ENCODE peak calls at places on chromosome 20, in ten cellular contexts. E is HepG2, V is HL-60, L is H1, C is GM12878, R is sigmoid colon, U is transverse colon, X is GM23338, F is K562, O is SK-N-SH. K is an unnamed sample. For H3K27me3, the result is how much of the 10 kb centered on the place peaks cover.

GRCh38 chr20:49813305-49813974 is 812 bp downstream of the SLC9A8 start:
- DNase-seq in E (no peak), V (no peak), L (no peak), C (no peak), R (no peak), U (no peak), X (no peak), F (no peak), O (no peak), K (no peak)

GRCh38 chr20:39800548-39800947 is 838.4 kb downstream of the DHX35 start:
- DNase-seq in E (no peak), V (no peak), L (no peak), C (peak), R (peak), U (no peak), X (no peak), F (no peak), O (no peak), K (no peak)

GRCh38 chr20:45892049-45892816 is 1.1 kb downstream of the CTSA start:
- DNase-seq in E (peak), V (no peak), L (no peak), C (no peak), R (peak), U (peak), X (peak), F (peak), O (peak), K (no peak)

GRCh38 chr20:49804364-49804763 is 8.3 kb upstream of the SLC9A8 start:
- DNase-seq in E (no peak), V (no peak), L (no peak), C (no peak), R (no peak), U (no peak), X (no peak), F (no peak), O (no peak), K (no peak)

GRCh38 chr20:35820715-35821114 is 48.9 kb downstream of the PHF20 start:
- DNase-seq in E (no peak), V (no peak), L (no peak), C (no peak), R (no peak), U (no peak), X (no peak), F (no peak), O (no peak), K (no peak)

GRCh38 chr20:50625986-50626677 is 65.2 kb downstream of the RIPOR3 start:
- DNase-seq in E (peak), V (peak), L (no peak), C (no peak), R (peak), U (peak), X (peak), F (peak), O (peak), K (no peak)

GRCh38 chr20:55415567-55416142 is 589.7 kb downstream of the CBLN4 start:
- DNase-seq in E (peak), V (no peak), L (no peak), C (no peak), R (no peak), U (no peak), X (peak), F (no peak), O (peak), K (no peak)

GRCh38 chr20:51889466-51889865 is 87.1 kb upstream of the SALL4 start:
- DNase-seq in E (no peak), V (no peak), L (no peak), C (no peak), R (no peak), U (no peak), X (peak), F (no peak), O (no peak), K (no peak)

GRCh38 chr20:35257175-35257909 is 20.6 kb downstream of the MMP24OS start:
- DNase-seq in E (no peak), V (no peak), L (no peak), C (no peak), R (no peak), U (no peak), X (no peak), F (no peak), O (no peak), K (no peak)

DNA sequence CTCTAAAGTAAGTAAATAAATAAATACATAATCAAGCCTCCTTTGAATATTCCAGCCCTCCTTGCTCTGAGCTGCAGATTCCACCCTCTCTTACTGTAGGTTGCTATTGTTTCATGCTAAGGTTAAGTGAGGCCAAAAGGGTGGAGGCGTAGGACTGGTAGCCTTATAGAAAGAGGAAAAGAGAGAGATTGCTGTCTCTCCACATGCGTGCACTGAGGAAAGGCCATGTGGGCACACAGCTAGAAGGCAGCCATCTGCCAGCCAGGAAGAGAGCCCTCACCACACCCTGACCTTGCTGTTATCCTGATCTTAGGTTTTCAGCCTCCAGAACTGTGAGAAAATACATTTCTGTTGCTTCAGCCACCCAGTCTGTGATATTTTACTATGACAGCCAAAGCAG is 87.4 kb upstream of the SHLD1 start:
- DNase-seq in E (no peak), V (no peak), L (no peak), C (no peak), R (no peak), U (no peak), X (no peak), F (no peak), O (no peak), K (no peak)
- TF ChIP-seq POLR2AphosphoS5 in E (no peak), V (no peak), L (no peak), C (no peak), R (no peak), U (no peak), X (no peak), F (no peak), O (no peak), K (no peak)

GRCh38 chr20:17834804-17835203 is 133.8 kb downstream of the SNX5 start:
- DNase-seq in E (no peak), V (no peak), L (no peak), C (no peak), R (no peak), U (no peak), X (no peak), F (no peak), O (no peak), K (no peak)

GRCh38 chr20:17833036-17833674 is 133.4 kb downstream of the BANF2 start:
- DNase-seq in E (no peak), V (no peak), L (no peak), C (no peak), R (peak), U (no peak), X (no peak), F (no peak), O (no peak), K (no peak)

GRCh38 chr20:17837179-17837578 is 131.4 kb downstream of the SNX5 start:
- DNase-seq in E (no peak), V (no peak), L (no peak), C (no peak), R (no peak), U (no peak), X (no peak), F (no peak), O (no peak), K (no peak)

GRCh38 chr20:17835240-17835940 is 133.2 kb downstream of the SNX5 start:
- DNase-seq in E (no peak), V (no peak), L (no peak), C (no peak), R (peak), U (peak), X (no peak), F (no peak), O (no peak), K (peak)

DNA sequence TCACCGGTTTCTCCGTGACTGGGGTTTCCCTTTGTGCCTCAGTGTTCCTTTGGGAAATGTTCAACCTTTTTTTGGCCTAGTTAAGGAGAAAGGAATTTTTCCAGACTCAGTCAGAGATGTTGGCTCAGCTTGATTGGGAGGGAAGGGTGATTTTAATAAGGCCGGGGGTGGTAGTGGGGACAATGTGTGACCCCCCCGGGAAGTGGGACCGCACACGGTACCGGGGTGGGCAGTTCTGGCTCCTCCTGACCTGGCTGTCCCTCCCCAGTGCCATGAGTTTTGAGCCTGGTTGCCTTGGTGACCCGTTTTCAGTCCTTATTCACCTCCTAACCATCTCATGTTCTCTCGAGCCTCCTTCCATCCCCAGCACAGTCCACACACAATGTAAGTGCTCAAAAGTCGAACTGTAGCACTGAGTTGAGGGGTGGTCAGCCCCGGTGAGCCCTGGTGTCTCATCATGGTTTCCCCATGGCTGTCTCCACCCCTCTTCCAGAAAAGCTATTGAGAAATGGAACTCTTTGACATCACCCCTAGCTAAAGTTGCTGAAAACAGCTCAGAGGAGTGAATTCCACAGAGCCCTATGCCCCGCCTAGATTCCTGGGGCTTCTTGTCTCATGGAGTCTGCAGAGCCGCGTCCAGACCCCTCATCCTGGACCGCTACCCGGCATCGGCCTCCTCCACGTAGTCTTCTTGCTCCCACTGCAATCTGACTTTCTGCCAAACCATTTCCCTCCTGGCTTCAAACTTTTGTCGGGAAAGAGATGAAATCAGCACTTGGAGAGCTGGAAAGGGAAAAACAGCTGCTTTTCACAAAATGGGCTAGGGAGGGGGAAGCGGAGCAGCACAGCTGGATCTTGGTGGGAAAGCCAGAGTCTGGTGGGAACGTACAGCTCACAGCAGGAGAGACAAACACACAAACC is 132.4 kb downstream of the SNX5 start:
- DNase-seq in E (no peak), V (no peak), L (no peak), C (no peak), R (peak), U (peak), X (no peak), F (no peak), O (no peak), K (peak)
- H3K4me3 ChIP-seq in E (no peak), V (no peak), L (no peak), C (no peak), R (no peak), U (no peak), X (no peak), F (no peak), O (no peak), K (no peak)

GRCh38 chr20:63372971-63373885 is 12.1 kb upstream of the CHRNA4 start:
- DNase-seq in E (no peak), V (no peak), L (no peak), C (no peak), R (no peak), U (no peak), X (no peak), F (no peak), O (no peak), K (no peak)
- H3K27me3 ChIP-seq in E (under half), V (under half), L (under half), C (under half), R (half or more), U (half or more), X (under half), F (under half), O (under half), K (half or more)

DNA sequence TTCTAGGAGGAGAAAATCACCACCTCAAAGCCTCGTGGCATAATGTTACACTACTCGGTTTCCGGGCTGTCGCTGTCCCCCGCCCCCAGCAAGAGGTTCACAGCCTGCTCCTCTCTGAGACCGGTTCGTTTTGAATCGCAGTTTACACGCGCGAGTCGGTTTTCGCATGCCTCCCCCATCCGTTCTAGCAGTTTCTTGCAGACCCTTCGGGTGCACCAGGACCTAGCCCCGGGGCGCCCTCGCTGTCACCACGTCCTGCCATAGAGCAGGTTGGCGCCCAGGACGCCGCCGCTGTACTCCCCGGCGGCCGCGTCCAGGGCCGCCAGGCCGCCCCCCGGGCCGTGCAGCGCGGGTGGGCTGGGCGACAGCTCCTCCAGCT is 1.7 kb downstream of the NKX2-4 start:
- DNase-seq in E (no peak), V (no peak), L (no peak), C (no peak), R (no peak), U (no peak), X (peak), F (no peak), O (no peak), K (no peak)
- TF ChIP-seq POLR2AphosphoS5 in E (no peak), V (no peak), L (no peak), C (no peak), R (no peak), U (no peak), X (no peak), F (no peak), O (no peak), K (no peak)

DNA sequence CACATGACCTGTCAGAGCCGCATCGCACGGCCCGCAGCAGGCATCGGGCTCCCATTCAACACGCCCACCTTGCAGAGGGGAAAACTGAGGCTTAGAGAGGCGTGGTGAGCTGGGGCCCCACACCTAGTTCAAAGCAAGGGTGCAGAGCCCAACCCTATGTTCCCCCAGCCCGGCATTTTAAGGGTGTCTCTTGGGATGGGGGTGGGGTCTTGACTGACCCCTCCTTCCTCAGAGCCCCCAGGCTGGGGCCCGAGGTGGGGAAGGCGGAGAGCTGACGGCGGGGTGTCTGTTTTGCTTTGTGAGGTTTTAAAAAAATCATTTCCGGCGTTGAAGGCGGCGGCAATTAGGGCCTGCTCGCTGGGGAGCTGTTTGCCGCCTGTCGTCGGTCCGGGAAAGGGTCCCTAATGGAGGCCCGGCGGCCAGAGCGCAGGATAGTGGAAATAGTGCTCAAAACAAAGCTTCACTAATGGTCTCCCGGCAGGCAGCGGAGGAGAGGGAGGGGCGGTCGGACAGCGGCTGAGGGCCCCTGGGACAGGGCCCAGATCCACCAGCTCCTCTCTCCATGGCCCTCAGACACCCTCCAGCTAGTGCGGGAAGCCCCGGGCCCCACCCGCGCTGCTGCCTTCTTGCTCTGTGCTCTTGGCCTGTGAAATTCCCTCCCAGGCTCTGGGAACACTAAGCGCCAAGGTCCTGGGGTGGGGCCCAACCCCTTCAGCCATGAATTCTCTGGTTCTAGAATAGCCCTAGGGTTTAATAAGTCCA is 11.9 kb downstream of the VSTM2L start:
- DNase-seq in E (peak), V (no peak), L (no peak), C (no peak), R (no peak), U (no peak), X (peak), F (no peak), O (peak), K (no peak)
- H3K4me3 ChIP-seq in E (peak), V (no peak), L (peak), C (no peak), R (no peak), U (no peak), X (peak), F (no peak), O (no peak), K (peak)

GRCh38 chr20:2799688-2800589 is 488 bp downstream of the CPXM1 start:
- DNase-seq in E (no peak), V (peak), L (no peak), C (no peak), R (no peak), U (no peak), X (peak), F (no peak), O (peak), K (no peak)
- H3K27me3 ChIP-seq in E (under half), V (under half), L (under half), C (under half), R (half or more), U (half or more), X (half or more), F (under half), O (under half), K (under half)

GRCh38 chr20:25038103-25038410 is 19.9 kb downstream of the ACSS1 start:
- DNase-seq in E (no peak), V (no peak), L (no peak), C (no peak), R (no peak), U (no peak), X (no peak), F (no peak), O (no peak), K (no peak)
- TF ChIP-seq POLR2AphosphoS5 in E (no peak), V (no peak), L (no peak), C (no peak), R (no peak), U (no peak), X (no peak), F (no peak), O (no peak), K (no peak)

GRCh38 chr20:63895202-63895885 is 418 bp downstream of the DNAJC5 start:
- DNase-seq in E (no peak), V (no peak), L (no peak), C (no peak), R (no peak), U (no peak), X (no peak), F (no peak), O (no peak), K (no peak)

GRCh38 chr20:63894358-63895201 is at the start of gene DNAJC5:
- DNase-seq in E (peak), V (peak), L (peak), C (peak), R (peak), U (peak), X (peak), F (peak), O (peak), K (peak)

GRCh38 chr20:63895886-63896135 is 885 bp downstream of the DNAJC5 start:
- DNase-seq in E (no peak), V (no peak), L (no peak), C (no peak), R (no peak), U (no peak), X (no peak), F (no peak), O (no peak), K (no peak)

GRCh38 chr20:63892402-63892801 is 2.5 kb upstream of the DNAJC5 start:
- DNase-seq in E (no peak), V (no peak), L (no peak), C (no peak), R (no peak), U (no peak), X (no peak), F (no peak), O (no peak), K (no peak)

DNA sequence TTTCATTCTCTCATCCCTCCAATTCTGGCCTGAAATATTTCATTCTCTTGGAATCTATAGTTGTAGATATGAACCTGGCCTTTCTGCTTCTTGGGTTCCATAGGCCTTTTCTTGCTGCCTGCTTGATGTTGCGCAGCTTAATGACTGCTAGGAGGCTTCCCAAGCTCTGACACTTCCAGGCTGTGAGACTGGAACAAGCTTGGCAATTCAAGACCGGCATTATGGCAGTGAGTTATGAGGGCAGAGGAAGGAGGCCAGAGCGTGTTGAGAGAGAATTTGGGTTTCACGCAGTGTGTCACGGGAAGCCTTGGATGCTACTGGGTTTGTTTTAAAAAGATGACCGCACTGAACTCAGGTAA is 948 bp upstream of the DNAJC5 start:
- DNase-seq in E (no peak), V (no peak), L (no peak), C (no peak), R (no peak), U (no peak), X (no peak), F (no peak), O (no peak), K (no peak)
- H3K4me3 ChIP-seq in E (peak), V (peak), L (peak), C (no peak), R (no peak), U (peak), X (peak), F (peak), O (peak), K (peak)

K was measured in breast epithelium.